ENCODE peak calls at places on chromosomes 11 and 22, in four cellular contexts. Y is spleen, L is IMR-90, G is A549. Z is an unnamed sample.

GRCh38 chr22:29121124-29121523 is 48.3 kb downstream of the KREMEN1 start:
- DNase-seq in G (no peak), L (no peak), Y (no peak), Z (no peak)

GRCh38 chr22:23790819-23791736 is 4.3 kb downstream of the SMARCB1 start:
- DNase-seq in Y (peak), G (no peak), L (peak), Z (no peak)

GRCh38 chr11:10261821-10262220 is 32.2 kb downstream of the SBF2 start:
- DNase-seq in L (peak), G (no peak), Y (no peak), Z (no peak)

GRCh38 chr11:47946682-47947575 is 33.4 kb upstream of the PTPRJ start:
- DNase-seq in L (peak), G (peak), Y (peak), Z (no peak)

GRCh38 chr22:43079742-43080141 is 9.4 kb downstream of the TTLL1 start:
- DNase-seq in L (no peak), Y (no peak), G (no peak), Z (no peak)

GRCh38 chr22:25352294-25352680 is 132.8 kb downstream of the CRYBB2 start:
- DNase-seq in Y (no peak), L (no peak), G (no peak), Z (no peak)

GRCh38 chr11:70268526-70268925 is 2.0 kb upstream of the PPFIA1 start:
- DNase-seq in L (no peak), Y (peak), G (no peak), Z (no peak)

GRCh38 chr11:19018901-19019300 is 41.6 kb downstream of the MRGPRX2 start:
- DNase-seq in L (no peak), Y (no peak), G (no peak), Z (no peak)

GRCh38 chr11:32333335-32333991 is 101.9 kb downstream of the WT1 start:
- DNase-seq in L (peak), Y (peak), G (peak), Z (peak)

GRCh38 chr22:17396531-17396930 is 27.3 kb downstream of the CECR2 start:
- DNase-seq in Y (no peak), G (no peak), L (no peak), Z (no peak)

GRCh38 chr11:78256962-78257361 is 68.2 kb downstream of the USP35 start:
- DNase-seq in G (no peak), L (peak), Y (no peak), Z (no peak)

GRCh38 chr11:71446942-71447688 is 1.1 kb downstream of the DHCR7 start:
- DNase-seq in G (no peak), L (peak), Y (no peak), Z (no peak)

GRCh38 chr22:37545703-37546435 is 14.4 kb upstream of the CDC42EP1 start:
- DNase-seq in L (peak), Y (peak), G (peak), Z (no peak)

GRCh38 chr11:122375687-122376399 is 259.8 kb upstream of the BLID start:
- DNase-seq in Y (no peak), L (peak), G (no peak), Z (no peak)

GRCh38 chr11:35811783-35812182 is 132.1 kb upstream of the LDLRAD3 start:
- DNase-seq in Y (no peak), L (no peak), G (no peak), Z (no peak)

GRCh38 chr11:14340721-14341120 is 18.3 kb downstream of the RRAS2 start:
- DNase-seq in G (no peak), Y (no peak), L (no peak), Z (no peak)

GRCh38 chr11:19241260-19242183 is 777 bp upstream of the E2F8 start:
- DNase-seq in Y (peak), L (no peak), G (peak), Z (peak)

GRCh38 chr22:26483043-26483438 is 542 bp downstream of the HPS4 start:
- DNase-seq in L (no peak), G (no peak), Y (no peak), Z (no peak)

GRCh38 chr11:10908215-10908990 is 50.5 kb upstream of the ZBED5 start:
- DNase-seq in L (peak), G (no peak), Y (no peak), Z (no peak)

GRCh38 chr11:432501-433100 is 9.2 kb downstream of the ANO9 start:
- DNase-seq in L (no peak), Y (no peak), G (no peak), Z (no peak)

GRCh38 chr22:43398246-43398645 is 13.6 kb upstream of the MPPED1 start:
- DNase-seq in G (no peak), L (no peak), Y (no peak), Z (no peak)

GRCh38 chr22:41690476-41690875 is 1.8 kb upstream of the SNU13 start:
- DNase-seq in G (no peak), L (no peak), Y (peak), Z (no peak)

GRCh38 chr22:41216984-41217383 is 11.9 kb downstream of the L3MBTL2 start:
- DNase-seq in L (peak), G (no peak), Y (no peak), Z (no peak)

GRCh38 chr11:17550455-17551346 is 3.6 kb downstream of the OTOG start:
- DNase-seq in L (no peak), Y (peak), G (no peak), Z (no peak)

GRCh38 chr11:105151936-105152554 is 12.5 kb upstream of the CARD18 start:
- DNase-seq in G (no peak), L (peak), Y (no peak), Z (no peak)

GRCh38 chr11:63920870-63921417 is 4.0 kb upstream of the RCOR2 start:
- DNase-seq in L (no peak), Y (no peak), G (no peak), Z (no peak)

GRCh38 chr11:23961503-23962338 is 535.1 kb upstream of the LUZP2 start:
- DNase-seq in G (no peak), Y (peak), L (no peak), Z (no peak)

GRCh38 chr22:33051960-33052839 is 6.0 kb downstream of the SYN3 start:
- DNase-seq in L (no peak), Y (no peak), G (no peak), Z (no peak)
- TF ChIP-seq POLR2A in L (no peak), Y (no peak), G (no peak), Z (no peak)

GRCh38 chr11:60912223-60912850 is 1.6 kb upstream of the TMEM109 start:
- DNase-seq in G (no peak), L (no peak), Y (no peak), Z (no peak)

GRCh38 chr11:60915250-60915914 is 1.4 kb downstream of the TMEM109 start:
- DNase-seq in G (peak), Y (peak), L (peak), Z (peak)

GRCh38 chr11:60912851-60913550 is 957 bp upstream of the TMEM109 start:
- DNase-seq in L (no peak), Y (peak), G (no peak), Z (no peak)

GRCh38 chr11:60914620-60915249 is 777 bp downstream of the TMEM109 start:
- DNase-seq in Y (no peak), L (peak), G (peak), Z (no peak)

DNA sequence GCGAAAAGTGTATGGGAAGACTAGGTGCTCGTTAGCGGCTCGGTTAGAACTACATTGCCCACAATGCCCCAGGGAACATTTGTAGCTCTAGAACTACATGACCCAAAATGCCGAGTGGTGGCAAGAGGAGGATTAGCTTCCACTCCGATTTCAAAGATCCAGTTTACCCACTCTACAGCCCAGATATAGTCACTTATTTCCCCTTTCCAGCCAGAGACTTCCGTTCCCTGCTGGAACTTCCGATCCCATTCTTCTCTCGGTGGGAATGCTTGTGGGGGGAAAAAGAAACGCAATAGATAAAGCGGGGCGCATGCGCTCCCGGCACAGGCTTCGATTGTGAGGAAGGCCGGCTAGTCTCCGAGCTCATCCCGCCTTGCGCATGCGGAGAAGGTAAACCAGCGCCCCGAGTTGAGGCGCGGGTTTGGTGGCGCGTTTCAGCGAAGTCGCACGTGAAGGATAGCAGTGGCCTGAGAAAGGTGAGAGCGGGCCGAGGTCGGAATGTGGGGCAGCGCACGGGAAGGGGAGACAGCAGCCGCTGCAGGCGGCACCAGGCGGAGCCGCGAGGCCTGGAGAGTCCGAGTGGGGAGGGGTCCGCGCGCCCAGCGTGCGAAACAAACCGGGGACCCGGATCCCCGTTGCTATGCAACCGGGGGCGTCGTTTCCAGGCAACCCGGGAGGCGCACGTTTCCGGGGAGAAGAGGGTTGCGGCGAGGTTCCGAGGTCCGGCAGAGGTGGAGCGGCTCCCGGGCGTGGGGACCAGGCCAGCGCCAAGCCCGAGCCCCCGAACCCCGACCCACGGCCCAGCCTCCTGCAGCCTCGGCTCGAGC is at the start of gene TMEM109:
- DNase-seq in G (peak), L (peak), Y (peak), Z (peak)
- TF ChIP-seq POLR2A in G (peak), L (peak), Y (peak), Z (peak)

GRCh38 chr11:68143310-68143689 is 22.1 kb upstream of the CHKA start:
- DNase-seq in G (no peak), Y (no peak), L (no peak), Z (no peak)

GRCh38 chr11:68146704-68147474 is 25.7 kb upstream of the CHKA start:
- DNase-seq in L (peak), G (peak), Y (no peak), Z (no peak)

GRCh38 chr11:68145120-68145866 is 24.1 kb upstream of the CHKA start:
- DNase-seq in L (no peak), G (peak), Y (no peak), Z (no peak)

GRCh38 chr11:68148071-68148805 is 27.1 kb upstream of the CHKA start:
- DNase-seq in Y (no peak), L (no peak), G (no peak), Z (no peak)

DNA sequence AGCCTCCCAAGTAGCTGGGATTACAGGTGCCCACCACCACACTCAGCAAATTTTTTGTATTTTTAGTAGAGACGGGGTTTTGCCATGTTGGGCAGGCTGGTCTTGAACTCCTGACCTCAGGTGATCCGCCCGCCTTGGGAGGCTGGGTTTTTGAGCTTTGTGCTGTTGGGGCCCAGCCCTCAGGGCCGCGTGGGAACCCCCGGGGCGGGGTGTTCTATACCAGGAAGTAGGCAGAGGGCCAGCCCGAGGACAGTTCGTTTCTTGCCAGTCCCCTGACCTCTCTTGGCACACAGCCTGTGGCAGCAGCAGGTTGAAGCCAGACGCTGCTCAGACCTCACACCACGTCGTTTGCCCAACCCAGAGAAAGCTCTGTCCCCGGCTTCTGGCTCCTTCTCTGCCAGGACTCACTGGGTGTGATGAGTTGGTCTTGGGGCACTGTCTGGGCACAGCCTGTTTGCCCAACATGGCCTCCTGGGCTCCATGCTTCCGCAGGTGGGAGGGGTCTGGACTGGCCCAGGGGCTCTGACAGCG is 24.9 kb upstream of the CHKA start:
- DNase-seq in Y (peak), G (peak), L (no peak), Z (no peak)
- TF ChIP-seq POLR2A in Y (no peak), G (no peak), L (no peak), Z (no peak)

DNA sequence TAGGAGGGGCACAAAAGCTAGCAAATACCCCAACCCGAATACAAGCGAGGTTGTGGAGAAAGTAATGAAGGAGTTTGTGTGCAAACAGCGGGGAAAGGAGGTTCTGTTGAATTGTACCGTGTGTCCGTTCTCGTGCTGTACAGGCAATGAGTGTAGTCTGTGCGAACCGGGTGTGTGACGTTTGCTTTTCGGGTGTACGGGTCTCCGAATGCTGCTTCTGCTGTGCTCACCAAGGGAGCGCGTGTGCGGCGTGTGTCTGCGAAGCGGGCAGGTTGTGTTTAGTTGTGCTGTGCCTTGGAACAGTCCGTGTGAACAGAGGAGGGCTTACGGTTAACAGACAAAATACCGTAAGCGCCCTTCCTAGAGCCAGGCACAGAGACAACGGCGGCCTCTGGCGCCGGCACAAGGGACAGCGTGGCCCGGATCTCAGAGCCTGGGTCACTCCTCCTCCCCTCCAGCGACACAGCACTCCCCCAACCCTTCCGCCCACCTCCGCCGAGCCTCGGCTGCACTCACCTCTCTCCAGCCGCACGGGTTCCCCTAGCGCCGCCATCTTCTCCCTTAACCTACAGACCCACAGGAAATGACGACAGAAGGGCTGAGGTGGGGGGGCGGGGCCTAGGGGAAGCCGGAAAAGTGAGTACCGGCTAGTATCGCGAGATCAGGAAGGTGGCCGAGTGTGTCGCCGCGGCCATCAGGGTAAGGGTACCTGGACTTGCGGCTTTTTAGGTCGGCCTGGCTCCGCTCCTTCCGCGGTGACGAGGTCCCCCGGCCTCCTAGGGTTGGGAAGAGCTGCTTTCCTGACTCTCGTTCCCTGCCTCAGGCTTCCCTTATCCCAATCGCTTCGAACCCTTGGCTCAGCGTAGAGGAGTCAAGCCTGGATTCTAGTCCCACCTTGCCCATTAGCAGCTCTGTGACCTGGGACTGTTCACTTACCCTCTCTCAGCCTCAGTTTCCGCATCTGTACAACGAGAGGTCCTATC is at the start of gene LIN7C:
- DNase-seq in L (peak), G (peak), Y (peak), Z (peak)
- TF ChIP-seq POLR2A in L (peak), G (peak), Y (peak), Z (peak)

GRCh38 chr11:67302571-67303131 is 679 bp upstream of the SSH3 start:
- DNase-seq in L (peak), Y (peak), G (no peak), Z (no peak)
- TF ChIP-seq POLR2A in L (no peak), Y (no peak), G (no peak), Z (no peak)

Z was measured in GM12891.